ENCODE peak calls at places on chromosome 15, in ten cellular contexts. One of them, this sample, is unnamed.

GRCh38 chr15:39593071-39594055 is 12.5 kb downstream of the THBS1 start:
- DNase-seq in HCT116: no peak
- DNase-seq in thoracic aorta: no peak
- DNase-seq in gastrocnemius medialis: no peak
- DNase-seq in upper lobe of right lung: no peak
- DNase-seq in CD4-positive, alpha-beta memory T cell: no peak
- DNase-seq in CD4-positive, alpha-beta T cell: no peak
- DNase-seq in left ventricle myocardium inferior: no peak
- DNase-seq in body of pancreas: no peak
- DNase-seq in right cardiac atrium: no peak
- DNase-seq in this sample: no peak

GRCh38 chr15:48385431-48385830 is 54.2 kb downstream of the DUT start:
- DNase-seq in HCT116: no peak
- DNase-seq in thoracic aorta: no peak
- DNase-seq in gastrocnemius medialis: no peak
- DNase-seq in upper lobe of right lung: no peak
- DNase-seq in CD4-positive, alpha-beta memory T cell: no peak
- DNase-seq in CD4-positive, alpha-beta T cell: no peak
- DNase-seq in left ventricle myocardium inferior: no peak
- DNase-seq in body of pancreas: no peak
- DNase-seq in right cardiac atrium: no peak
- DNase-seq in this sample: peak; percentile 86

GRCh38 chr15:42147431-42147735 is 9.1 kb downstream of the PLA2G4F start:
- DNase-seq in HCT116: no peak
- DNase-seq in thoracic aorta: no peak
- DNase-seq in gastrocnemius medialis: no peak
- DNase-seq in upper lobe of right lung: peak; percentile 53
- DNase-seq in CD4-positive, alpha-beta memory T cell: no peak
- DNase-seq in CD4-positive, alpha-beta T cell: no peak
- DNase-seq in left ventricle myocardium inferior: no peak
- DNase-seq in body of pancreas: no peak
- DNase-seq in right cardiac atrium: no peak
- DNase-seq in this sample: no peak

GRCh38 chr15:72566973-72567372 is 87.5 kb upstream of the GOLGA6B start:
- DNase-seq in HCT116: no peak
- DNase-seq in thoracic aorta: no peak
- DNase-seq in gastrocnemius medialis: no peak
- DNase-seq in upper lobe of right lung: no peak
- DNase-seq in CD4-positive, alpha-beta memory T cell: no peak
- DNase-seq in CD4-positive, alpha-beta T cell: no peak
- DNase-seq in left ventricle myocardium inferior: no peak
- DNase-seq in body of pancreas: no peak
- DNase-seq in right cardiac atrium: no peak
- DNase-seq in this sample: no peak

GRCh38 chr15:80991446-80991845 is 1.8 kb upstream of the MESD start:
- DNase-seq in HCT116: no peak
- DNase-seq in thoracic aorta: no peak
- DNase-seq in gastrocnemius medialis: peak; percentile 50
- DNase-seq in upper lobe of right lung: no peak
- DNase-seq in CD4-positive, alpha-beta memory T cell: no peak
- DNase-seq in CD4-positive, alpha-beta T cell: no peak
- DNase-seq in left ventricle myocardium inferior: peak; percentile 58
- DNase-seq in body of pancreas: peak; percentile 75
- DNase-seq in right cardiac atrium: peak; percentile 79
- DNase-seq in this sample: no peak

GRCh38 chr15:55914446-55914845 is 79.0 kb downstream of the NEDD4 start:
- DNase-seq in HCT116: no peak
- DNase-seq in thoracic aorta: no peak
- DNase-seq in gastrocnemius medialis: no peak
- DNase-seq in upper lobe of right lung: no peak
- DNase-seq in CD4-positive, alpha-beta memory T cell: no peak
- DNase-seq in CD4-positive, alpha-beta T cell: no peak
- DNase-seq in left ventricle myocardium inferior: no peak
- DNase-seq in body of pancreas: no peak
- DNase-seq in right cardiac atrium: no peak
- DNase-seq in this sample: no peak

GRCh38 chr15:73593278-73594074 is 39.7 kb downstream of the NPTN start:
- DNase-seq in HCT116: no peak
- DNase-seq in thoracic aorta: no peak
- DNase-seq in gastrocnemius medialis: no peak
- DNase-seq in upper lobe of right lung: no peak
- DNase-seq in CD4-positive, alpha-beta memory T cell: no peak
- DNase-seq in CD4-positive, alpha-beta T cell: no peak
- DNase-seq in left ventricle myocardium inferior: no peak
- DNase-seq in body of pancreas: peak; percentile 72
- DNase-seq in right cardiac atrium: peak; percentile 26
- DNase-seq in this sample: no peak

GRCh38 chr15:85141601-85142185 is 160.0 kb downstream of the PDE8A start:
- DNase-seq in HCT116: no peak
- DNase-seq in thoracic aorta: no peak
- DNase-seq in gastrocnemius medialis: no peak
- DNase-seq in upper lobe of right lung: no peak
- DNase-seq in CD4-positive, alpha-beta memory T cell: no peak
- DNase-seq in CD4-positive, alpha-beta T cell: no peak
- DNase-seq in left ventricle myocardium inferior: no peak
- DNase-seq in body of pancreas: no peak
- DNase-seq in right cardiac atrium: no peak
- DNase-seq in this sample: no peak

GRCh38 chr15:66369773-66370651 is 13.5 kb upstream of the TIPIN start:
- DNase-seq in HCT116: no peak
- DNase-seq in thoracic aorta: no peak
- DNase-seq in gastrocnemius medialis: no peak
- DNase-seq in upper lobe of right lung: no peak
- DNase-seq in CD4-positive, alpha-beta memory T cell: peak; percentile 48
- DNase-seq in CD4-positive, alpha-beta T cell: no peak
- DNase-seq in left ventricle myocardium inferior: no peak
- DNase-seq in body of pancreas: no peak
- DNase-seq in right cardiac atrium: no peak
- DNase-seq in this sample: no peak

GRCh38 chr15:70596354-70597055 is 166.9 kb downstream of the UACA start:
- DNase-seq in HCT116: peak; percentile 71
- DNase-seq in thoracic aorta: no peak
- DNase-seq in gastrocnemius medialis: no peak
- DNase-seq in upper lobe of right lung: no peak
- DNase-seq in CD4-positive, alpha-beta memory T cell: no peak
- DNase-seq in CD4-positive, alpha-beta T cell: no peak
- DNase-seq in left ventricle myocardium inferior: no peak
- DNase-seq in body of pancreas: no peak
- DNase-seq in right cardiac atrium: no peak
- DNase-seq in this sample: peak; percentile 48

GRCh38 chr15:95410757-95411156 is 919.7 kb upstream of the NR2F2 start:
- DNase-seq in HCT116: no peak
- DNase-seq in thoracic aorta: no peak
- DNase-seq in gastrocnemius medialis: no peak
- DNase-seq in upper lobe of right lung: no peak
- DNase-seq in CD4-positive, alpha-beta memory T cell: no peak
- DNase-seq in CD4-positive, alpha-beta T cell: no peak
- DNase-seq in left ventricle myocardium inferior: no peak
- DNase-seq in body of pancreas: no peak
- DNase-seq in right cardiac atrium: no peak
- DNase-seq in this sample: no peak
- H3K9me3 ChIP-seq in HCT116: no peaks in the 10 kb centered on the region
- H3K9me3 ChIP-seq in thoracic aorta: no peaks in the 10 kb centered on the region
- H3K9me3 ChIP-seq in gastrocnemius medialis: no peaks in the 10 kb centered on the region
- H3K9me3 ChIP-seq in upper lobe of right lung: no peaks in the 10 kb centered on the region
- H3K9me3 ChIP-seq in CD4-positive, alpha-beta memory T cell: no peaks in the 10 kb centered on the region
- H3K9me3 ChIP-seq in CD4-positive, alpha-beta T cell: no peaks in the 10 kb centered on the region
- H3K9me3 ChIP-seq in left ventricle myocardium inferior: no peaks in the 10 kb centered on the region
- H3K9me3 ChIP-seq in body of pancreas: no peaks in the 10 kb centered on the region
- H3K9me3 ChIP-seq in right cardiac atrium: no peaks in the 10 kb centered on the region
- H3K9me3 ChIP-seq in this sample: no peaks in the 10 kb centered on the region

DNA sequence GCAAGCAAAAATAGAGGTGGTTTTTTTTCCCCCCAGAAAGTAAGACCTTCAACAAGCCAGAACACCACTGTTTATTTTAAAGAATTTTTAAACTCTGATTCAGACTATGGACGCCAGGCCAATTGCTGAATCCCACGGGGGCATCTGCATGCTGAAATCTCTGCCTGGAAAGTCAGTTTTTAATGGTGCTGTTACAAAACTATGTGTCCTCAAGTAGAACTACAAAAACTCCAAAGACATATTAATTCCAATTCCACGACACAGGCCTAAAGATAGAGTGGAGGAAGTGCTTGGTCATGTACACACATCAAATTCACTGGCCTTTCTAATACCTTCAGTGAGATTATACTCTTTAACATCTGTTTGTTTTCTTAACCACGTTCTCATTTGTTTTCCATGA is 490.5 kb upstream of the NR2F2 start:
- DNase-seq in HCT116: no peak
- DNase-seq in thoracic aorta: peak; percentile 15
- DNase-seq in gastrocnemius medialis: peak; percentile 23
- DNase-seq in upper lobe of right lung: no peak
- DNase-seq in CD4-positive, alpha-beta memory T cell: no peak
- DNase-seq in CD4-positive, alpha-beta T cell: no peak
- DNase-seq in left ventricle myocardium inferior: peak; percentile 59
- DNase-seq in body of pancreas: peak; percentile 24
- DNase-seq in right cardiac atrium: peak; percentile 71
- DNase-seq in this sample: peak; percentile 74
- H3K27ac ChIP-seq in HCT116: no peak overlapping the region
- H3K27ac ChIP-seq in thoracic aorta: peak overlapping the region; percentile 81
- H3K27ac ChIP-seq in gastrocnemius medialis: peak overlapping the region; percentile 75
- H3K27ac ChIP-seq in upper lobe of right lung: no peak overlapping the region
- H3K27ac ChIP-seq in CD4-positive, alpha-beta memory T cell: no peak overlapping the region
- H3K27ac ChIP-seq in CD4-positive, alpha-beta T cell: no peak overlapping the region
- H3K27ac ChIP-seq in left ventricle myocardium inferior: peak overlapping the region; percentile 75
- H3K27ac ChIP-seq in body of pancreas: no peak overlapping the region
- H3K27ac ChIP-seq in right cardiac atrium: no peak overlapping the region
- H3K27ac ChIP-seq in this sample: peak overlapping the region; percentile 91

GRCh38 chr15:44662478-44663409 is 718 bp downstream of the SPG11 start:
- DNase-seq in HCT116: peak; percentile 34
- DNase-seq in thoracic aorta: peak; percentile 8
- DNase-seq in gastrocnemius medialis: peak; percentile 19
- DNase-seq in upper lobe of right lung: peak; percentile 88
- DNase-seq in CD4-positive, alpha-beta memory T cell: peak; percentile 92
- DNase-seq in CD4-positive, alpha-beta T cell: peak; percentile 84
- DNase-seq in left ventricle myocardium inferior: peak; percentile 54
- DNase-seq in body of pancreas: peak; percentile 78
- DNase-seq in right cardiac atrium: peak; percentile 73
- DNase-seq in this sample: no peak
- H3K9me3 ChIP-seq in HCT116: no peaks in the 10 kb centered on the region
- H3K9me3 ChIP-seq in thoracic aorta: no peaks in the 10 kb centered on the region
- H3K9me3 ChIP-seq in gastrocnemius medialis: no peaks in the 10 kb centered on the region
- H3K9me3 ChIP-seq in upper lobe of right lung: no peaks in the 10 kb centered on the region
- H3K9me3 ChIP-seq in CD4-positive, alpha-beta memory T cell: no peaks in the 10 kb centered on the region
- H3K9me3 ChIP-seq in CD4-positive, alpha-beta T cell: no peaks in the 10 kb centered on the region
- H3K9me3 ChIP-seq in left ventricle myocardium inferior: no peaks in the 10 kb centered on the region
- H3K9me3 ChIP-seq in body of pancreas: no peaks in the 10 kb centered on the region
- H3K9me3 ChIP-seq in right cardiac atrium: no peaks in the 10 kb centered on the region
- H3K9me3 ChIP-seq in this sample: peaks cover 3% of the 10 kb centered on the region

DNA sequence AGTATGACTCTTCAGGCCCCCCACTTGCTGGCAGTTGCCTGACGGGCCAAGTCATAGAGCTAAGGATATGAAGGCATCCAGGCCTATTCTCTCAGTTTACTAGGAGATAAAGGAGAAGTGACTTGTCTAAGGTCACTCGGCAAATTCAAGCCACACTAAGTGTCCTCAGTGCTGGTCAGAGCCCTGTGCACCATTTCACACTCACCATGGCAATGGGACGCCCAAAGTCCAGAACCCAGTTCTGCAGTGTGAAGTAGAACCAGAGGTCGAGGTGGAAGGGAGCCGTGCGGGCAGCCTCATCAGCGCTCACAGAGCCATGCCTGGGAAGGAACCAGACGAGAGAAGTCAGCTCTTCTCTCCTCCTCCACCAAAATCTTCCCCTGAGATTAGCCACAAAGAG is 11.2 kb downstream of the CLN6 start:
- DNase-seq in HCT116: no peak
- DNase-seq in thoracic aorta: no peak
- DNase-seq in gastrocnemius medialis: no peak
- DNase-seq in upper lobe of right lung: no peak
- DNase-seq in CD4-positive, alpha-beta memory T cell: no peak
- DNase-seq in CD4-positive, alpha-beta T cell: no peak
- DNase-seq in left ventricle myocardium inferior: no peak
- DNase-seq in body of pancreas: no peak
- DNase-seq in right cardiac atrium: no peak
- DNase-seq in this sample: no peak
- H3K27ac ChIP-seq in HCT116: no peak overlapping the region
- H3K27ac ChIP-seq in thoracic aorta: no peak overlapping the region
- H3K27ac ChIP-seq in gastrocnemius medialis: no peak overlapping the region
- H3K27ac ChIP-seq in upper lobe of right lung: no peak overlapping the region
- H3K27ac ChIP-seq in CD4-positive, alpha-beta memory T cell: no peak overlapping the region
- H3K27ac ChIP-seq in CD4-positive, alpha-beta T cell: no peak overlapping the region
- H3K27ac ChIP-seq in left ventricle myocardium inferior: no peak overlapping the region
- H3K27ac ChIP-seq in body of pancreas: no peak overlapping the region
- H3K27ac ChIP-seq in right cardiac atrium: no peak overlapping the region
- H3K27ac ChIP-seq in this sample: no peak overlapping the region

GRCh38 chr15:25134546-25134945 is 179.8 kb downstream of the SNRPN start:
- DNase-seq in HCT116: no peak
- DNase-seq in thoracic aorta: no peak
- DNase-seq in gastrocnemius medialis: no peak
- DNase-seq in upper lobe of right lung: no peak
- DNase-seq in CD4-positive, alpha-beta memory T cell: no peak
- DNase-seq in CD4-positive, alpha-beta T cell: no peak
- DNase-seq in left ventricle myocardium inferior: no peak
- DNase-seq in body of pancreas: no peak
- DNase-seq in right cardiac atrium: no peak
- DNase-seq in this sample: peak; percentile 2
- H3K9me3 ChIP-seq in HCT116: no peaks in the 10 kb centered on the region
- H3K9me3 ChIP-seq in thoracic aorta: no peaks in the 10 kb centered on the region
- H3K9me3 ChIP-seq in gastrocnemius medialis: no peaks in the 10 kb centered on the region
- H3K9me3 ChIP-seq in upper lobe of right lung: no peaks in the 10 kb centered on the region
- H3K9me3 ChIP-seq in CD4-positive, alpha-beta memory T cell: peaks cover 3% of the 10 kb centered on the region
- H3K9me3 ChIP-seq in CD4-positive, alpha-beta T cell: peaks cover 36% of the 10 kb centered on the region
- H3K9me3 ChIP-seq in left ventricle myocardium inferior: peaks cover 60% of the 10 kb centered on the region
- H3K9me3 ChIP-seq in body of pancreas: no peaks in the 10 kb centered on the region
- H3K9me3 ChIP-seq in right cardiac atrium: no peaks in the 10 kb centered on the region
- H3K9me3 ChIP-seq in this sample: no peaks in the 10 kb centered on the region

GRCh38 chr15:25563571-25563970 is 124.7 kb upstream of the UBE3A start:
- DNase-seq in HCT116: no peak
- DNase-seq in thoracic aorta: no peak
- DNase-seq in gastrocnemius medialis: no peak
- DNase-seq in upper lobe of right lung: no peak
- DNase-seq in CD4-positive, alpha-beta memory T cell: no peak
- DNase-seq in CD4-positive, alpha-beta T cell: no peak
- DNase-seq in left ventricle myocardium inferior: no peak
- DNase-seq in body of pancreas: no peak
- DNase-seq in right cardiac atrium: no peak
- DNase-seq in this sample: no peak
- H3K27ac ChIP-seq in HCT116: no peak overlapping the region
- H3K27ac ChIP-seq in thoracic aorta: peak overlapping the region; percentile 55
- H3K27ac ChIP-seq in gastrocnemius medialis: no peak overlapping the region
- H3K27ac ChIP-seq in upper lobe of right lung: no peak overlapping the region
- H3K27ac ChIP-seq in CD4-positive, alpha-beta memory T cell: no peak overlapping the region
- H3K27ac ChIP-seq in CD4-positive, alpha-beta T cell: no peak overlapping the region
- H3K27ac ChIP-seq in left ventricle myocardium inferior: no peak overlapping the region
- H3K27ac ChIP-seq in body of pancreas: no peak overlapping the region
- H3K27ac ChIP-seq in right cardiac atrium: no peak overlapping the region
- H3K27ac ChIP-seq in this sample: no peak overlapping the region

DNA sequence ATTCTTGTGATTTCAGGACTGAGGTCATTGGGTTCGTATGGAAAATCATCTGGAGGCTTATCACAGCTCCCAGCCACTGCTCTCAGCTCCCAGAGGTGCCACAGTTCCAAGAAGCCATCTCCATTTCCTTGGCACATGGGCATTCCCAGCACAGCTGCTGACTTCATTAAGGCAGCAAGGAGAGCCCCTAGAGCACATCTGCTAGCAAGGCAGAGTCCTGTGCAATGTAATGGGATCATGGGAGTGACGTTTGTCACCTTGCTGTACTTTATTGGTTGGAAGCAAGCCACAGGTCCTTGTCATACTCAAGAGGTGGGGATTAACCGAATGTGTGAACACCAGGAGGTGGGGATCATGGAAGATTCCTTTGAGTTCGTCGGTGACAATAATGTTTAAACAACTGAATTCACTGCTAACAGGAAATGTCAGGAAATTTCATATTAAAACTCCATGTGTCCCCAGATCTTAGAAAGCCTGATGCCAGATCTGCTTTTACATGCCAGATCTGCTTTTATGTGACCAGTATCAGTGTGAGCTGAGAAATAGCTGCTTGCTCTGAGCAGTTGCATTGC is 148.8 kb downstream of the GABRG3 start:
- DNase-seq in HCT116: no peak
- DNase-seq in thoracic aorta: no peak
- DNase-seq in gastrocnemius medialis: no peak
- DNase-seq in upper lobe of right lung: no peak
- DNase-seq in CD4-positive, alpha-beta memory T cell: no peak
- DNase-seq in CD4-positive, alpha-beta T cell: no peak
- DNase-seq in left ventricle myocardium inferior: no peak
- DNase-seq in body of pancreas: no peak
- DNase-seq in right cardiac atrium: no peak
- DNase-seq in this sample: no peak
- H3K9me3 ChIP-seq in HCT116: peaks cover 32% of the 10 kb centered on the region
- H3K9me3 ChIP-seq in thoracic aorta: no peaks in the 10 kb centered on the region
- H3K9me3 ChIP-seq in gastrocnemius medialis: no peaks in the 10 kb centered on the region
- H3K9me3 ChIP-seq in upper lobe of right lung: no peaks in the 10 kb centered on the region
- H3K9me3 ChIP-seq in CD4-positive, alpha-beta memory T cell: no peaks in the 10 kb centered on the region
- H3K9me3 ChIP-seq in CD4-positive, alpha-beta T cell: no peaks in the 10 kb centered on the region
- H3K9me3 ChIP-seq in left ventricle myocardium inferior: no peaks in the 10 kb centered on the region
- H3K9me3 ChIP-seq in body of pancreas: no peaks in the 10 kb centered on the region
- H3K9me3 ChIP-seq in right cardiac atrium: no peaks in the 10 kb centered on the region
- H3K9me3 ChIP-seq in this sample: peaks cover 10% of the 10 kb centered on the region